ENCODE peak calls at places on chromosome 14, in nine cellular contexts. H is stimulated activated CD8-positive, alpha-beta memory T cell treated with anti-CD3 and anti-CD28 coated beads, Interleukin-15, amount 100 ng/mL, for 4 hours; Q is activated effector memory CD4-positive, alpha-beta T cell treated with anti-CD3 and anti-CD28 coated beads, Interleukin-2, amount 50 U/mL, for 16 hours; C is colonic mucosa; J is non-pigmented ciliary epithelial cell; V is MCF 10A; Y is GM06990; F is kidney glomerular epithelial cell; T is CD8-positive, alpha-beta memory T cell. X is an unnamed sample.

GRCh38 chr14:106185837-106186233 is 659.5 kb downstream of the TMEM121 start:
- DNase-seq in H (peak), Q (peak), C (peak), J (no peak), V (peak), Y (no peak), F (no peak), T (peak), X (no peak)

GRCh38 chr14:105519946-105520698 is 6.3 kb upstream of the TMEM121 start:
- DNase-seq in H (no peak), Q (no peak), C (no peak), J (no peak), V (no peak), Y (no peak), F (no peak), T (peak), X (no peak)

GRCh38 chr14:41899416-41899815 is 292.7 kb downstream of the LRFN5 start:
- DNase-seq in H (no peak), Q (no peak), C (no peak), J (no peak), V (no peak), Y (no peak), F (no peak), T (no peak), X (no peak)

GRCh38 chr14:33941727-33942126 is 9.1 kb downstream of the EGLN3 start:
- DNase-seq in H (no peak), Q (no peak), C (no peak), J (no peak), V (no peak), Y (no peak), F (no peak), T (no peak), X (no peak)

GRCh38 chr14:105047283-105048016 is 17.8 kb downstream of the GPR132 start:
- DNase-seq in H (no peak), Q (no peak), C (no peak), J (no peak), V (no peak), Y (no peak), F (no peak), T (no peak), X (no peak)

GRCh38 chr14:68269136-68269535 is 449.6 kb downstream of the RAD51B start:
- DNase-seq in H (no peak), Q (no peak), C (no peak), J (no peak), V (no peak), Y (no peak), F (no peak), T (no peak), X (no peak)

GRCh38 chr14:69696633-69697557 is 70.0 kb upstream of the SRSF5 start:
- DNase-seq in H (no peak), Q (peak), C (no peak), J (no peak), V (no peak), Y (no peak), F (no peak), T (no peak), X (no peak)

GRCh38 chr14:41607966-41608663 is 1.4 kb downstream of the LRFN5 start:
- DNase-seq in H (no peak), Q (no peak), C (peak), J (no peak), V (no peak), Y (no peak), F (no peak), T (no peak), X (peak)

GRCh38 chr14:86858043-86858442 is 1134.9 kb downstream of the GALC start:
- DNase-seq in H (no peak), Q (no peak), C (no peak), J (peak), V (no peak), Y (no peak), F (peak), T (no peak), X (peak)

GRCh38 chr14:94332063-94332583 is 9.0 kb upstream of the SERPINA6 start:
- DNase-seq in H (no peak), Q (no peak), C (no peak), J (no peak), V (no peak), Y (no peak), F (no peak), T (no peak), X (no peak)

GRCh38 chr14:91138511-91139359 is 24.9 kb downstream of the DGLUCY start:
- DNase-seq in H (peak), Q (peak), C (peak), J (no peak), V (peak), Y (no peak), F (no peak), T (peak), X (no peak)

GRCh38 chr14:52067873-52068740 is 752 bp downstream of the NID2 start:
- DNase-seq in H (no peak), Q (peak), C (peak), J (no peak), V (no peak), Y (peak), F (no peak), T (no peak), X (peak)